ENCODE peak calls at places on chromosomes 3 and 15, in four cellular contexts. Y, N, C and H are unnamed samples.

GRCh38 chr3:106963446-106963845 is 413.8 kb upstream of the CCDC54 start:
- DNase-seq in C (no peak), N (no peak), Y (no peak), H (no peak)

GRCh38 chr3:126913524-126913923 is 69.4 kb upstream of the PLXNA1 start:
- DNase-seq in C (no peak), N (no peak), Y (no peak), H (no peak)

GRCh38 chr3:12687948-12688347 is 24.0 kb upstream of the RAF1 start:
- DNase-seq in N (no peak), Y (no peak), C (no peak), H (no peak)

GRCh38 chr3:12508316-12508715 is 24.0 kb downstream of the TSEN2 start:
- DNase-seq in Y (no peak), N (no peak), C (no peak), H (no peak)

GRCh38 chr3:11498646-11499045 is 145.1 kb downstream of the VGLL4 start:
- DNase-seq in N (no peak), C (peak; percentile 55), Y (no peak), H (no peak)

GRCh38 chr15:50418041-50418583 is 6.1 kb upstream of the USP8 start:
- DNase-seq in C (no peak), Y (no peak), N (no peak), H (no peak)

GRCh38 chr3:159711560-159712333 is 276.9 kb upstream of the IL12A start:
- DNase-seq in C (no peak), N (no peak), Y (no peak), H (no peak)

GRCh38 chr15:92082217-92082843 is 228.8 kb downstream of the SLCO3A1 start:
- DNase-seq in C (peak; percentile 21), N (peak; percentile 70), Y (peak; percentile 62), H (no peak)

GRCh38 chr3:150194957-150195356 is 213.1 kb upstream of the TSC22D2 start:
- DNase-seq in C (no peak), Y (no peak), N (no peak), H (no peak)

GRCh38 chr3:42116466-42116865 is 25.3 kb downstream of the TRAK1 start:
- DNase-seq in N (no peak), C (no peak), Y (no peak), H (no peak)

GRCh38 chr15:59814409-59814808 is 125.3 kb upstream of the BNIP2 start:
- DNase-seq in N (no peak), Y (no peak), C (no peak), H (no peak)

GRCh38 chr15:81155375-81156218 is 21.5 kb downstream of the CFAP161 start:
- DNase-seq in Y (no peak), N (peak; percentile 13), C (peak; percentile 32), H (no peak)

GRCh38 chr3:100023150-100023549 is 91.2 kb downstream of the FILIP1L start:
- DNase-seq in N (no peak), C (peak; percentile 93), Y (no peak), H (no peak)

GRCh38 chr3:120983841-120984240 is 75.8 kb downstream of the STXBP5L start:
- DNase-seq in C (no peak), Y (no peak), N (peak; percentile 11), H (no peak)

GRCh38 chr3:181716916-181717315 is 5.2 kb downstream of the SOX2 start:
- DNase-seq in N (no peak), Y (no peak), C (no peak), H (no peak)

GRCh38 chr15:48604567-48604966 is 40.9 kb downstream of the FBN1 start:
- DNase-seq in N (no peak), C (no peak), Y (no peak), H (no peak)

GRCh38 chr3:112931737-112932521 is 43.0 kb downstream of the CD200R1 start:
- DNase-seq in C (no peak), N (no peak), Y (no peak), H (no peak)

GRCh38 chr3:170632780-170633179 is 46.9 kb upstream of the SLC7A14 start:
- DNase-seq in C (no peak), Y (no peak), N (no peak), H (peak; percentile 95)

GRCh38 chr3:132654190-132654589 is 5.4 kb downstream of the ACAD11 start:
- DNase-seq in C (no peak), N (no peak), Y (no peak), H (no peak)

GRCh38 chr15:40043927-40044716 is 5.1 kb upstream of the SRP14 start:
- DNase-seq in C (no peak), Y (no peak), N (no peak), H (no peak)

GRCh38 chr15:40044717-40045571 is 6.0 kb upstream of the SRP14 start:
- DNase-seq in N (no peak), C (peak; percentile 56), Y (no peak), H (no peak)

GRCh38 chr15:40040293-40040635 is 1.3 kb upstream of the SRP14 start:
- DNase-seq in C (no peak), Y (no peak), N (no peak), H (no peak)

GRCh38 chr15:40040770-40041169 is 1.8 kb upstream of the SRP14 start:
- DNase-seq in Y (no peak), N (no peak), C (peak; percentile 75), H (no peak)

DNA sequence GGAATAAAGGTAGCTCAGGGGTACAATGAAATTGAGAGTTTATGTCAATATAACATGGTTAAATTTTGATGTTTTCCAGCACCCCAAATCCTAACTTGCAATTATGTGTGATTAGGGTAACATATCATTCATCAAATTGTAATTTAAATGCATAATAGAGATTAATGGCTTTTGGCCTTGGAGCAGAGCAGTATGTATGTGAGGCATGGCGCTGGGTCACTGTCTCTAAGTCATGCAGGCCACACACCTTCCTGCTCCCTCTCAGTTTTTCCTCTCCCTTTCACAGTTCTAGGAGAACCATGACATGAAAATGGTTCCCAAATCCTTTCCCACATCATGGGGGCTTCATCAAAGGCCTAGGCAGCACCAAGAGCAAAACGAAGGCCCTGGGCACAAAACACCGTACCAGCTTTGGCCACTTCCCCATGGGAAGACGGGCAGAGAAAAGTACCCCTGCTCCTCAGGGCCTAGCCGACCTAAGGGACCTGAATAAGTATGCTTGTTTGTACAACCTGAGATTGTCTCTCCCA is 3.9 kb upstream of the SRP14 start:
- DNase-seq in N (no peak), C (no peak), Y (no peak), H (no peak)
- H3K4me1 ChIP-seq in N (peaks cover 5% of the 10 kb centered on the region), C (peaks cover 52% of the 10 kb centered on the region), Y (peaks cover under 1% of the 10 kb centered on the region), H (peaks cover 47% of the 10 kb centered on the region)

GRCh38 chr3:66372681-66373350 is 128.0 kb downstream of the LRIG1 start:
- DNase-seq in C (peak; percentile 10), N (peak; percentile 28), Y (peak; percentile 51), H (no peak)
- TF ChIP-seq SUZ12 in C (no peak), N (no peak), Y (no peak), H (no peak)

DNA sequence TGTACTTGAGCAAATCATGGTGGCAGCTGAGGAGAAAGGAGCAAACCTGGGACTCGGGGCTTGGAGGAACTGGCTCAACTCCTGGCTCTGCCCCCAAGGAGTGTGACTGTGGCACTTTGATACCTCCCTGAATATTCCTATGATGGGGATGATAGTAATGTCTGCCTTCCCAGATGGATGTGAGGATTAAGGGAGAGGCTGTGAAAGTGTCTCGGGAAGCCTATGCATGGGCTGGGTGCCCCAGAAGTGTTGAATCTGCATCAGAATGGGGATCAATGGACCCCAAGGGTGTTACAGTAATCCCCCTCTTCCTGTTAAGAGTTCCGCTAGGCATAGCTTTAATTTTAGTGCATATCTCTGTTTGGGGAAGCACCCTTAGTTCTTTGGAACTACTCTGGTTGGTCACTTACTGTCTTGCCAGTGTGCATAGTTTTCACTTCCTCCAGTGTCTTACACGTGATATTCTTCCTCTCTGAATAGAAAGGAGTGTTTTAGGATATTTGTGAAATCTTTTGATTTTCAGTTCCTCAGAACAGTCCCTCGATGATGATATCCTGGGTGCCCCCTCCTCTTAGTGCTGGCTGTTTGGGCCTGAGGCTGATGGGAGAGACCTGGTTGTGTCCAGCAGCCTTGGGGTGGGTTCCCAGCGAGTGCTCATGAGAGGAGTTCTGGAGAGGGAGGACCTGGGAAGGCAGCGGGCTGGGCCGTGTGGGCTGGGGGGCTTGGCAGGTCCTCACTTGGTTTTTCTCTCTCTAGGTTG is 97.5 kb downstream of the CHDH start:
- DNase-seq in C (no peak), Y (peak; percentile 21), N (peak; percentile 79), H (peak; percentile 79)
- H3K4me1 ChIP-seq in C (no peaks in the 10 kb centered on the region), Y (peaks cover 18% of the 10 kb centered on the region), N (peaks cover 5% of the 10 kb centered on the region), H (peaks cover 55% of the 10 kb centered on the region)

GRCh38 chr3:141894524-141895176 is 18.2 kb downstream of the ATP1B3 start:
- DNase-seq in Y (no peak), C (peak; percentile 57), N (no peak), H (no peak)
- TF ChIP-seq SUZ12 in Y (no peak), C (no peak), N (no peak), H (no peak)

GRCh38 chr3:46978381-46978780 is 1.1 kb upstream of the NBEAL2 start:
- DNase-seq in N (no peak), Y (no peak), C (no peak), H (no peak)

GRCh38 chr3:46977811-46978195 is 1.3 kb upstream of the CCDC12 start:
- DNase-seq in Y (no peak), C (no peak), N (no peak), H (no peak)

GRCh38 chr3:46974421-46975227 is 1.9 kb downstream of the CCDC12 start:
- DNase-seq in N (no peak), C (peak; percentile 82), Y (no peak), H (no peak)

GRCh38 chr3:46978985-46979944 is at the start of gene NBEAL2:
- DNase-seq in C (peak; percentile 88), N (peak; percentile 85), Y (peak; percentile 74), H (peak; percentile 75)

GRCh38 chr3:46976326-46977190 is at the start of gene CCDC12:
- DNase-seq in Y (peak; percentile 84), N (peak; percentile 97), C (peak; percentile 98), H (peak; percentile 94)
- H3K4me1 ChIP-seq in Y (no peaks in the 10 kb centered on the region), N (peaks cover 16% of the 10 kb centered on the region), C (peaks cover 70% of the 10 kb centered on the region), H (peaks cover 32% of the 10 kb centered on the region)